ENCODE peak calls at places on chromosomes 4 and X, in five cellular contexts. W is kidney; A is lower lobe of right lung; L is bronchial epithelial cell; X is effector memory CD4-positive, alpha-beta T cell. S is an unnamed sample.

GRCh38 chrX:18422886-18423285 is 2.5 kb upstream of the CDKL5 start:
- DNase-seq in L (no peak), X (no peak), A (no peak), W (no peak), S (no peak)

GRCh38 chr4:141080668-141081067 is 52.6 kb downstream of the RNF150 start:
- DNase-seq in X (no peak), A (no peak), L (no peak), W (no peak), S (no peak)

GRCh38 chrX:155938132-155938531 is 57.0 kb downstream of the VAMP7 start:
- DNase-seq in L (no peak), A (no peak), W (no peak), X (no peak), S (no peak)

GRCh38 chrX:50769389-50770063 is 44.5 kb downstream of the SHROOM4 start:
- DNase-seq in L (peak), A (no peak), W (no peak), X (no peak), S (no peak)

GRCh38 chr4:1767058-1767769 is 25.9 kb upstream of the FGFR3 start:
- DNase-seq in W (no peak), X (no peak), L (no peak), A (no peak), S (no peak)

GRCh38 chr4:131584587-131584986 is 1564.5 kb upstream of the PCDH10 start:
- DNase-seq in X (no peak), W (no peak), A (no peak), L (peak), S (no peak)

GRCh38 chr4:24927039-24927438 is 14.2 kb upstream of the CCDC149 start:
- DNase-seq in A (no peak), W (no peak), L (no peak), X (no peak), S (no peak)

GRCh38 chr4:83267121-83267834 is 17.3 kb downstream of the COQ2 start:
- DNase-seq in X (no peak), L (peak), A (no peak), W (no peak), S (no peak)

GRCh38 chrX:132219343-132219768 is at the start of gene RAP2C:
- DNase-seq in L (peak), W (peak), X (peak), A (peak), S (peak)

GRCh38 chr4:82965763-82966162 is 44.9 kb downstream of the LIN54 start:
- DNase-seq in W (no peak), L (no peak), A (no peak), X (no peak), S (no peak)

GRCh38 chr4:73704314-73705055 is 35.9 kb upstream of the CXCL8 start:
- DNase-seq in W (no peak), A (no peak), X (no peak), L (peak), S (no peak)

GRCh38 chrX:148956352-148956751 is 455.9 kb downstream of the AFF2 start:
- DNase-seq in X (no peak), L (no peak), A (no peak), W (no peak), S (no peak)

GRCh38 chr4:169621754-169622481 is 1.5 kb downstream of the CLCN3 start:
- DNase-seq in W (no peak), X (peak), A (no peak), L (peak), S (no peak)

GRCh38 chr4:109408711-109409110 is 24.9 kb upstream of the SEC24B start:
- DNase-seq in X (no peak), L (no peak), A (no peak), W (no peak), S (no peak)

GRCh38 chrX:50903387-50904027 is 7.0 kb upstream of the BMP15 start:
- DNase-seq in L (peak), W (no peak), A (no peak), X (no peak), S (no peak)

GRCh38 chrX:2442694-2443093 is 58.1 kb downstream of the DHRSX start:
- DNase-seq in A (no peak), W (no peak), L (no peak), X (no peak), S (no peak)

GRCh38 chr4:177442623-177443155 is 452 bp upstream of the AGA start:
- DNase-seq in A (no peak), L (peak), X (no peak), W (no peak), S (no peak)

GRCh38 chr4:34492414-34492813 is 1751.9 kb downstream of the ARAP2 start:
- DNase-seq in W (no peak), X (no peak), L (no peak), A (no peak), S (no peak)

GRCh38 chrX:24550166-24550565 is 85.1 kb downstream of the PDK3 start:
- DNase-seq in W (no peak), L (no peak), A (no peak), X (no peak), S (no peak)

GRCh38 chrX:3663576-3664290 is 49.7 kb downstream of the PRKX start:
- DNase-seq in W (no peak), X (no peak), A (peak), L (no peak), S (no peak)

GRCh38 chr4:178271386-178271785 is 829.1 kb upstream of the AGA start:
- DNase-seq in X (no peak), L (no peak), A (no peak), W (no peak), S (no peak)

GRCh38 chr4:72820107-72820506 is 249.4 kb downstream of the COX18 start:
- DNase-seq in X (no peak), A (no peak), W (no peak), L (no peak), S (no peak)

GRCh38 chrX:131262738-131263679 is 26.1 kb downstream of the IGSF1 start:
- DNase-seq in W (no peak), A (no peak), L (peak), X (no peak), S (no peak)

GRCh38 chrX:334331-334891 is 15.8 kb upstream of the GTPBP6 start:
- DNase-seq in X (no peak), W (peak), A (peak), L (no peak), S (no peak)

GRCh38 chr4:3791910-3792542 is 25.8 kb downstream of the ADRA2C start:
- DNase-seq in L (peak), W (peak), X (no peak), A (peak), S (no peak)

GRCh38 chr4:132651193-132651592 is 497.9 kb upstream of the PCDH10 start:
- DNase-seq in L (no peak), X (no peak), W (no peak), A (no peak), S (no peak)

GRCh38 chrX:136170109-136170800 is 22.9 kb downstream of the FHL1 start:
- DNase-seq in X (no peak), L (no peak), W (no peak), A (no peak), S (no peak)

GRCh38 chr4:166153539-166153938 is 280.5 kb downstream of the TLL1 start:
- DNase-seq in A (no peak), W (no peak), L (no peak), X (no peak), S (no peak)

GRCh38 chrX:70042399-70043371 is 7.1 kb downstream of the AWAT2 start:
- DNase-seq in X (no peak), W (no peak), L (peak), A (no peak), S (no peak)

GRCh38 chrX:22122510-22122909 is 90.4 kb downstream of the PHEX start:
- DNase-seq in X (no peak), W (no peak), A (no peak), L (peak), S (no peak)

GRCh38 chr4:121330180-121330665 is 50.6 kb downstream of the QRFPR start:
- DNase-seq in A (no peak), W (no peak), X (no peak), L (no peak), S (no peak)

GRCh38 chrX:150507251-150507856 is 61.1 kb upstream of the MTM1 start:
- DNase-seq in W (no peak), A (peak), L (no peak), X (no peak), S (no peak)

GRCh38 chrX:386239-386767 is 404 bp downstream of the PPP2R3B start:
- DNase-seq in W (no peak), L (no peak), A (no peak), X (no peak), S (peak)

GRCh38 chrX:68652327-68652930 is 5.0 kb downstream of the STARD8 start:
- DNase-seq in L (no peak), X (no peak), A (no peak), W (no peak), S (no peak)

GRCh38 chrX:17369294-17369693 is 5.7 kb upstream of the NHS start:
- DNase-seq in X (no peak), L (peak), W (no peak), A (no peak), S (no peak)

S was measured in T-helper 1 cell.